ENCODE peak calls at places on chromosomes 11 and 22, in six cellular contexts. D is NCI-H1417; R is HCT116; Y is activated T-cell treated with anti-CD3 and anti-CD28 coated beads for 1 hour; O is activated T-helper 1 cell treated with anti-CD3 and anti-CD28 coated beads, Interleukin-12 subunit alpha, Interleukin-12 subunit beta, Interleukin-2, Interleukin-4 antibody, amounts not matched to agents 30 ng/mL and 10 ng/mL and 1 ng/mL, durations not matched to agents 14 hours and 24 hours and 36 hours; A is left lung. X is an unnamed sample.

GRCh38 chr11:20364412-20364792 is 888 bp downstream of the HTATIP2 start:
- DNase-seq in O (no peak), Y (no peak), A (no peak), D (no peak), R (no peak), X (no peak)

GRCh38 chr11:35330924-35331323 is 88.4 kb downstream of the SLC1A2 start:
- DNase-seq in R (no peak), D (no peak), A (no peak), O (peak), Y (no peak), X (no peak)

GRCh38 chr11:62974848-62975522 is 9.8 kb downstream of the SLC22A6 start:
- DNase-seq in R (peak), Y (no peak), O (no peak), D (peak), A (no peak), X (no peak)

GRCh38 chr22:50002791-50003190 is 9.8 kb downstream of the IL17REL start:
- DNase-seq in A (no peak), Y (no peak), O (no peak), R (no peak), D (no peak), X (no peak)

GRCh38 chr11:74815966-74816365 is 67.3 kb downstream of the RNF169 start:
- DNase-seq in Y (no peak), O (no peak), A (no peak), D (no peak), R (no peak), X (no peak)

GRCh38 chr11:94144233-94144632 is 15.6 kb downstream of the PANX1 start:
- DNase-seq in O (no peak), Y (no peak), A (no peak), R (no peak), D (no peak), X (no peak)

GRCh38 chr11:128181090-128181485 is 406.3 kb downstream of the ETS1 start:
- DNase-seq in A (no peak), D (no peak), R (no peak), Y (no peak), O (no peak), X (no peak)

GRCh38 chr11:19243143-19243542 is 2.4 kb upstream of the E2F8 start:
- DNase-seq in A (no peak), Y (no peak), D (no peak), R (no peak), O (no peak), X (no peak)

GRCh38 chr22:49825436-49825835 is 2.2 kb downstream of the BRD1 start:
- DNase-seq in A (no peak), D (no peak), O (no peak), R (no peak), Y (no peak), X (no peak)

GRCh38 chr11:75031224-75031753 is 42.6 kb downstream of the NEU3 start:
- DNase-seq in D (no peak), A (peak), O (no peak), Y (no peak), R (no peak), X (no peak)

GRCh38 chr22:35705141-35705540 is 12.5 kb upstream of the APOL5 start:
- DNase-seq in D (no peak), A (no peak), Y (no peak), R (no peak), O (no peak), X (no peak)

GRCh38 chr11:32562839-32563599 is 20.6 kb upstream of the EIF3M start:
- DNase-seq in O (no peak), R (no peak), Y (no peak), D (no peak), A (no peak), X (no peak)

GRCh38 chr22:26432619-26433311 is 3.7 kb downstream of the ASPHD2 start:
- DNase-seq in O (no peak), Y (no peak), A (no peak), R (no peak), D (no peak), X (no peak)

GRCh38 chr22:27992294-27993165 is 73.5 kb upstream of the PITPNB start:
- DNase-seq in O (no peak), D (no peak), Y (no peak), R (no peak), A (peak), X (no peak)

GRCh38 chr22:24593810-24594568 is 1.1 kb upstream of the LRRC75B start:
- DNase-seq in O (no peak), A (no peak), D (no peak), R (no peak), Y (no peak), X (no peak)

GRCh38 chr22:33083212-33083611 is 25.0 kb upstream of the SYN3 start:
- DNase-seq in A (no peak), Y (no peak), O (no peak), R (no peak), D (no peak), X (no peak)

GRCh38 chr11:17770048-17770652 is 35.6 kb downstream of the KCNC1 start:
- DNase-seq in O (no peak), R (no peak), A (no peak), Y (no peak), D (peak), X (no peak)

X was measured in iPS DF 19.7.